ENCODE peak calls at places on chromosomes 6 and 20, in six cellular contexts. One of them, this sample, is unnamed.

GRCh38 chr6:38495922-38496635 is 143.7 kb downstream of the BTBD9 start:
- DNase-seq in IMR-90: no peak
- DNase-seq in testis: no peak
- DNase-seq in GM12891: no peak
- DNase-seq in body of pancreas: no peak
- DNase-seq in heart left ventricle: no peak
- DNase-seq in this sample: no peak

GRCh38 chr6:116847234-116847633 is 18.4 kb upstream of the GPRC6A start:
- DNase-seq in IMR-90: peak
- DNase-seq in testis: no peak
- DNase-seq in GM12891: no peak
- DNase-seq in body of pancreas: no peak
- DNase-seq in heart left ventricle: no peak
- DNase-seq in this sample: peak

GRCh38 chr6:150741633-150742200 is 123.8 kb upstream of the MTHFD1L start:
- DNase-seq in IMR-90: no peak
- DNase-seq in testis: no peak
- DNase-seq in GM12891: no peak
- DNase-seq in body of pancreas: peak
- DNase-seq in heart left ventricle: no peak
- DNase-seq in this sample: peak

GRCh38 chr6:148471624-148472494 is 129.2 kb downstream of the SASH1 start:
- DNase-seq in IMR-90: peak
- DNase-seq in testis: no peak
- DNase-seq in GM12891: no peak
- DNase-seq in body of pancreas: no peak
- DNase-seq in heart left ventricle: no peak
- DNase-seq in this sample: no peak

GRCh38 chr6:26032387-26033131 is 54.7 kb upstream of the HFE start:
- DNase-seq in IMR-90: peak
- DNase-seq in testis: no peak
- DNase-seq in GM12891: no peak
- DNase-seq in body of pancreas: no peak
- DNase-seq in heart left ventricle: no peak
- DNase-seq in this sample: peak

GRCh38 chr6:18260448-18261106 is 3.8 kb downstream of the DEK start:
- DNase-seq in IMR-90: peak
- DNase-seq in testis: no peak
- DNase-seq in GM12891: peak
- DNase-seq in body of pancreas: no peak
- DNase-seq in heart left ventricle: no peak
- DNase-seq in this sample: no peak

GRCh38 chr6:122789078-122789861 is at the start of gene SMPDL3A:
- DNase-seq in IMR-90: peak
- DNase-seq in testis: peak
- DNase-seq in GM12891: peak
- DNase-seq in body of pancreas: peak
- DNase-seq in heart left ventricle: peak
- DNase-seq in this sample: peak

GRCh38 chr20:12966468-12967085 is 42.2 kb upstream of the SPTLC3 start:
- DNase-seq in IMR-90: peak
- DNase-seq in testis: no peak
- DNase-seq in GM12891: no peak
- DNase-seq in body of pancreas: no peak
- DNase-seq in heart left ventricle: no peak
- DNase-seq in this sample: no peak

GRCh38 chr6:94300424-94301144 is 881.2 kb upstream of the EPHA7 start:
- DNase-seq in IMR-90: no peak
- DNase-seq in testis: no peak
- DNase-seq in GM12891: no peak
- DNase-seq in body of pancreas: no peak
- DNase-seq in heart left ventricle: peak
- DNase-seq in this sample: no peak

GRCh38 chr6:35342258-35343091 is at the start of gene PPARD:
- DNase-seq in IMR-90: peak
- DNase-seq in testis: peak
- DNase-seq in GM12891: peak
- DNase-seq in body of pancreas: peak
- DNase-seq in heart left ventricle: peak
- DNase-seq in this sample: peak
- TF ChIP-seq POLR2A in IMR-90: peak
- TF ChIP-seq POLR2A in testis: peak
- TF ChIP-seq POLR2A in GM12891: no peak
- TF ChIP-seq POLR2A in body of pancreas: peak
- TF ChIP-seq POLR2A in heart left ventricle: peak
- TF ChIP-seq POLR2A in this sample: peak

GRCh38 chr20:35206802-35207201 is 19.7 kb upstream of the MMP24 start:
- DNase-seq in IMR-90: no peak
- DNase-seq in testis: no peak
- DNase-seq in GM12891: no peak
- DNase-seq in body of pancreas: no peak
- DNase-seq in heart left ventricle: no peak
- DNase-seq in this sample: no peak

GRCh38 chr20:35207950-35208611 is 18.4 kb upstream of the MMP24 start:
- DNase-seq in IMR-90: peak
- DNase-seq in testis: peak
- DNase-seq in GM12891: peak
- DNase-seq in body of pancreas: peak
- DNase-seq in heart left ventricle: peak
- DNase-seq in this sample: peak
- TF ChIP-seq POLR2A in IMR-90: peak
- TF ChIP-seq POLR2A in testis: no peak
- TF ChIP-seq POLR2A in GM12891: no peak
- TF ChIP-seq POLR2A in body of pancreas: no peak
- TF ChIP-seq POLR2A in heart left ventricle: no peak
- TF ChIP-seq POLR2A in this sample: no peak

DNA sequence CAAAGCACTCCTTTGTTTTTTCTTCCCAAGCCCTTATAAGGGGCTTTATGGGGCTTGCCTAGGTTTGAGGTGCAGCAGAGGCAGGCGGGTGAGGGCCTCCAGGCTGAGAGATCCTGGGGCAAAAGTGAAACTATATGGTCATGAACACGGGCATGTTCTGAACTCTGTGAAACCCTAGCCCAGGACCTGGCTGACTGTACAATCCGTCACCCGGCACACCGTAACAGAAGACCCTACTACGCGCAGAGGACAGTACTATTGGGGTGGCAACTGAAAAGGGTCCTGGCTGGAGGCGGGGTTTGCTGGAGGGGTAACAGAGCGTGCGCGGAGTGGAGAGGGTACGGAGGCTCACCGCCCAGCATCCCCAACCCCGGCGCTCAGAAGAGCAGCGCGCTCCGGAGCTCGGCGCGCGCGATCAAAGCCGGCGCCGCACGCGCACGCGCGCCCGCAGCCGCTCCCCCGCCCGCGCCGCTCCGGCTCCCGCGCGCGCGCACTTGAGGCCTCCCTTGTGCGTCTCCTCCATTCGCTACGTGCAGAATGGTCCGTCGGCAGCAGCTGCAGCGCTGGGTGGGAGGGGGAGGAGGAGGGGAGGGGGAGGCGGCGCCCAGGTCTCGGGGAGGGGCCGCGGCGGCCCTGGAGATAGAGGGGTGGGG is 54.2 kb downstream of the MRPL14 start:
- DNase-seq in IMR-90: peak
- DNase-seq in testis: peak
- DNase-seq in GM12891: peak
- DNase-seq in body of pancreas: peak
- DNase-seq in heart left ventricle: peak
- DNase-seq in this sample: no peak
- TF ChIP-seq POLR2A in IMR-90: no peak
- TF ChIP-seq POLR2A in testis: no peak
- TF ChIP-seq POLR2A in GM12891: peak
- TF ChIP-seq POLR2A in body of pancreas: peak
- TF ChIP-seq POLR2A in heart left ventricle: no peak
- TF ChIP-seq POLR2A in this sample: peak

GRCh38 chr6:10453596-10453995 is 38.7 kb upstream of the TFAP2A start:
- DNase-seq in IMR-90: no peak
- DNase-seq in testis: no peak
- DNase-seq in GM12891: no peak
- DNase-seq in body of pancreas: no peak
- DNase-seq in heart left ventricle: no peak
- DNase-seq in this sample: no peak

GRCh38 chr6:10451394-10451793 is 36.5 kb upstream of the TFAP2A start:
- DNase-seq in IMR-90: no peak
- DNase-seq in testis: no peak
- DNase-seq in GM12891: no peak
- DNase-seq in body of pancreas: no peak
- DNase-seq in heart left ventricle: no peak
- DNase-seq in this sample: no peak

GRCh38 chr6:10446548-10446947 is 31.7 kb upstream of the TFAP2A start:
- DNase-seq in IMR-90: no peak
- DNase-seq in testis: no peak
- DNase-seq in GM12891: no peak
- DNase-seq in body of pancreas: no peak
- DNase-seq in heart left ventricle: no peak
- DNase-seq in this sample: no peak

GRCh38 chr6:10449751-10450150 is 34.9 kb upstream of the TFAP2A start:
- DNase-seq in IMR-90: no peak
- DNase-seq in testis: no peak
- DNase-seq in GM12891: no peak
- DNase-seq in body of pancreas: no peak
- DNase-seq in heart left ventricle: no peak
- DNase-seq in this sample: peak

DNA sequence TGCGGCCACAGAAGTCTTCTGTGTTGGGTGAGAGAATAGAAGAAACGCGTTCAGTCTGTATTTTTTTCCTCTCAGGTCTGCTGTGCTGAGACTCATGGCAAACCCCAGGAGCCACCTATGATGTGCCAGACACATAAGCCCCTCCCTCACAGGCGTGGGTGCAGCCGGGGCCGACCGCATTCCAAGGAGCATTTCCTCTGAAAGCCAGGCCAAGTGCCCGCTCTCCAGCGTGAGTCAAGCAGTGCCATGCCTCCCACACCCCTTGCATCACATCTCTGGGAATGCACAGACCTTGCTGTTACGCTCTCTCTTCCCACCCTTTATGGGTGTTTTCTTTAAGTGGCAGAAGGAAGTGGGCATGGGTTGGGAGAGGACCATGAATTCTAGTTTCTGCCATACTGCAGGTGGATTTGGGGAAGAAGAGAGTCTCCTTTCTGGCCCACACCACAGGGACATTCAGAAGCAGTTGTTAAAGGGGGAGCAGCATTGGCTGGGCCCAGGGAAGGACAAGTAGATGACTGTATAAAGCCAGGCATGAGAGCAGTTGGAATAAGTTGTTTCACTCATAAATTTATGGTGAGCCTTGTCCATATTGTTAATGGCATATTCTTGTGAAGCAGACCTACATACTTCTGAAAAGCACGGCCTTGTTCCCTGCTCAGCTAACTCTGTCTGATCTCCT is 37.1 kb upstream of the TFAP2A start:
- DNase-seq in IMR-90: peak
- DNase-seq in testis: peak
- DNase-seq in GM12891: no peak
- DNase-seq in body of pancreas: no peak
- DNase-seq in heart left ventricle: no peak
- DNase-seq in this sample: no peak
- TF ChIP-seq POLR2A in IMR-90: no peak
- TF ChIP-seq POLR2A in testis: no peak
- TF ChIP-seq POLR2A in GM12891: no peak
- TF ChIP-seq POLR2A in body of pancreas: no peak
- TF ChIP-seq POLR2A in heart left ventricle: no peak
- TF ChIP-seq POLR2A in this sample: no peak

GRCh38 chr6:28337103-28337520 is 1.2 kb upstream of the ZSCAN31 start:
- DNase-seq in IMR-90: no peak
- DNase-seq in testis: no peak
- DNase-seq in GM12891: no peak
- DNase-seq in body of pancreas: no peak
- DNase-seq in heart left ventricle: no peak
- DNase-seq in this sample: peak

GRCh38 chr6:28336284-28337024 is 506 bp upstream of the ZSCAN31 start:
- DNase-seq in IMR-90: peak
- DNase-seq in testis: peak
- DNase-seq in GM12891: no peak
- DNase-seq in body of pancreas: peak
- DNase-seq in heart left ventricle: no peak
- DNase-seq in this sample: peak

GRCh38 chr6:28335040-28335563 is 846 bp downstream of the ZSCAN31 start:
- DNase-seq in IMR-90: no peak
- DNase-seq in testis: peak
- DNase-seq in GM12891: no peak
- DNase-seq in body of pancreas: peak
- DNase-seq in heart left ventricle: no peak
- DNase-seq in this sample: peak

GRCh38 chr6:28334272-28335039 is 1.5 kb downstream of the ZSCAN31 start:
- DNase-seq in IMR-90: no peak
- DNase-seq in testis: no peak
- DNase-seq in GM12891: no peak
- DNase-seq in body of pancreas: no peak
- DNase-seq in heart left ventricle: no peak
- DNase-seq in this sample: no peak

GRCh38 chr6:28335564-28336283 is at the start of gene ZSCAN31:
- DNase-seq in IMR-90: peak
- DNase-seq in testis: peak
- DNase-seq in GM12891: peak
- DNase-seq in body of pancreas: peak
- DNase-seq in heart left ventricle: peak
- DNase-seq in this sample: peak
- TF ChIP-seq POLR2A in IMR-90: peak
- TF ChIP-seq POLR2A in testis: peak
- TF ChIP-seq POLR2A in GM12891: peak
- TF ChIP-seq POLR2A in body of pancreas: peak
- TF ChIP-seq POLR2A in heart left ventricle: peak
- TF ChIP-seq POLR2A in this sample: peak